ENCODE peak calls at places on chromosome 22, in seven cellular contexts. S, A, F, I, V, B and C are unnamed samples.

GRCh38 chr22:46726066-46726985 is 11.7 kb downstream of the CERK start:
- DNase-seq in S (peak), A (no peak), F (no peak), I (no peak), V (peak), B (no peak), C (peak)

GRCh38 chr22:33844273-33844672 is 76.0 kb downstream of the LARGE1 start:
- DNase-seq in S (no peak), A (no peak), F (no peak), I (no peak), V (no peak), B (no peak), C (no peak)

GRCh38 chr22:48576333-48577013 is 1251.2 kb downstream of the BRD1 start:
- DNase-seq in S (peak), A (no peak), F (no peak), I (no peak), V (no peak), B (no peak), C (peak)

GRCh38 chr22:20563941-20564371 is 56.5 kb downstream of the MED15 start:
- DNase-seq in S (no peak), A (no peak), F (no peak), I (no peak), V (no peak), B (no peak), C (no peak)

GRCh38 chr22:46076651-46077339 is 73.5 kb upstream of the PPARA start:
- DNase-seq in S (no peak), A (no peak), F (no peak), I (no peak), V (peak), B (no peak), C (peak)

GRCh38 chr22:32079110-32080089 is 36.3 kb downstream of the SLC5A1 start:
- DNase-seq in S (no peak), A (no peak), F (no peak), I (no peak), V (peak), B (no peak), C (no peak)

GRCh38 chr22:44575344-44576268 is 77.6 kb upstream of the RTL6 start:
- DNase-seq in S (no peak), A (no peak), F (no peak), I (no peak), V (no peak), B (no peak), C (no peak)

GRCh38 chr22:35334010-35334409 is 34.3 kb downstream of the TOM1 start:
- DNase-seq in S (no peak), A (no peak), F (no peak), I (no peak), V (no peak), B (peak), C (no peak)

GRCh38 chr22:40213478-40213877 is 35.8 kb downstream of the TNRC6B start:
- DNase-seq in S (no peak), A (no peak), F (no peak), I (peak), V (no peak), B (peak), C (no peak)

GRCh38 chr22:44660051-44660830 is 41.8 kb upstream of the PRR5 start:
- DNase-seq in S (peak), A (no peak), F (no peak), I (no peak), V (no peak), B (no peak), C (no peak)

GRCh38 chr22:49549851-49550430 is 277.7 kb downstream of the BRD1 start:
- DNase-seq in S (no peak), A (no peak), F (no peak), I (no peak), V (peak), B (no peak), C (peak)